ENCODE peak calls at places on chromosomes 5 and 9, in four cellular contexts. M, D, C and U are unnamed samples.

GRCh38 chr9:91426123-91426745 is 2.6 kb upstream of the NFIL3 start:
- DNase-seq in M (no peak), D (no peak), C (peak), U (peak)

GRCh38 chr9:33082135-33082534 is 5.7 kb upstream of the SMU1 start:
- DNase-seq in M (no peak), D (no peak), C (no peak), U (no peak)

GRCh38 chr9:122086873-122087272 is 6.2 kb downstream of the TTLL11 start:
- DNase-seq in M (no peak), D (no peak), C (no peak), U (no peak)

GRCh38 chr5:65623482-65623881 is 651 bp downstream of the TRIM23 start:
- DNase-seq in M (no peak), D (no peak), C (no peak), U (no peak)

GRCh38 chr5:115465416-115465815 is 79.2 kb downstream of the FEM1C start:
- DNase-seq in M (no peak), D (no peak), C (no peak), U (no peak)

GRCh38 chr9:130661461-130662098 is 2.8 kb upstream of the PRDM12 start:
- DNase-seq in M (peak), D (no peak), C (no peak), U (no peak)

GRCh38 chr5:71891856-71892255 is 172.8 kb downstream of the CARTPT start:
- DNase-seq in M (peak), D (no peak), C (peak), U (no peak)

GRCh38 chr5:77333451-77334123 is 123.1 kb downstream of the PDE8B start:
- DNase-seq in M (no peak), D (no peak), C (no peak), U (no peak)

GRCh38 chr5:165630211-165630866 is 2124.9 kb downstream of the MAT2B start:
- DNase-seq in M (peak), D (no peak), C (peak), U (peak)

GRCh38 chr5:153659337-153659736 is 168.9 kb downstream of the GRIA1 start:
- DNase-seq in M (no peak), D (no peak), C (peak), U (no peak)

GRCh38 chr5:7391688-7392400 is 4.1 kb upstream of the ADCY2 start:
- DNase-seq in M (no peak), D (no peak), C (no peak), U (no peak)

GRCh38 chr5:76363385-76364261 is 39.5 kb upstream of the IQGAP2 start:
- DNase-seq in M (no peak), D (no peak), C (no peak), U (peak)

GRCh38 chr9:108850293-108850897 is 5.4 kb downstream of the ACTL7B start:
- DNase-seq in M (no peak), D (no peak), C (peak), U (no peak)

GRCh38 chr5:75701856-75702255 is 15.4 kb downstream of the POC5 start:
- DNase-seq in M (no peak), D (no peak), C (no peak), U (no peak)

GRCh38 chr9:135707449-135708138 is 5.6 kb downstream of the KCNT1 start:
- DNase-seq in M (no peak), D (no peak), C (no peak), U (no peak)